ENCODE peak calls at places on chromosome 20, in seven cellular contexts. One of them, this sample, is unnamed.

GRCh38 chr20:57392130-57392445 is 892 bp downstream of the RBM38 start:
- DNase-seq in NB4: peak; percentile 64
- DNase-seq in occipital lobe: no peak
- DNase-seq in LoVo: no peak
- DNase-seq in cerebellar cortex: no peak
- DNase-seq in left cardiac atrium: no peak
- DNase-seq in DMS 273 treated with DMSO at 0.1 percent for 48 hours: no peak
- DNase-seq in this sample: no peak

GRCh38 chr20:44450279-44450937 is 25.3 kb upstream of the TTPAL start:
- DNase-seq in occipital lobe: no peak
- DNase-seq in NB4: no peak
- DNase-seq in LoVo: no peak
- DNase-seq in cerebellar cortex: no peak
- DNase-seq in left cardiac atrium: no peak
- DNase-seq in DMS 273 treated with DMSO at 0.1 percent for 48 hours: no peak
- DNase-seq in this sample: no peak

GRCh38 chr20:37567331-37567665 is 39.6 kb upstream of the BLCAP start:
- DNase-seq in LoVo: no peak
- DNase-seq in left cardiac atrium: no peak
- DNase-seq in NB4: no peak
- DNase-seq in cerebellar cortex: no peak
- DNase-seq in DMS 273 treated with DMSO at 0.1 percent for 48 hours: no peak
- DNase-seq in occipital lobe: no peak
- DNase-seq in this sample: no peak

GRCh38 chr20:58719258-58719657 is 26.7 kb downstream of the NPEPL1 start:
- DNase-seq in LoVo: no peak
- DNase-seq in left cardiac atrium: no peak
- DNase-seq in DMS 273 treated with DMSO at 0.1 percent for 48 hours: no peak
- DNase-seq in NB4: peak; percentile 0
- DNase-seq in occipital lobe: no peak
- DNase-seq in cerebellar cortex: no peak
- DNase-seq in this sample: no peak

GRCh38 chr20:33291830-33292355 is 8.9 kb downstream of the BPIFB1 start:
- DNase-seq in left cardiac atrium: no peak
- DNase-seq in occipital lobe: peak; percentile 5
- DNase-seq in DMS 273 treated with DMSO at 0.1 percent for 48 hours: no peak
- DNase-seq in LoVo: peak; percentile 34
- DNase-seq in cerebellar cortex: peak; percentile 40
- DNase-seq in NB4: peak; percentile 52
- DNase-seq in this sample: peak; percentile 36

GRCh38 chr20:24608926-24609667 is 139.7 kb downstream of the SYNDIG1 start:
- DNase-seq in DMS 273 treated with DMSO at 0.1 percent for 48 hours: no peak
- DNase-seq in occipital lobe: no peak
- DNase-seq in left cardiac atrium: no peak
- DNase-seq in NB4: no peak
- DNase-seq in cerebellar cortex: no peak
- DNase-seq in LoVo: no peak
- DNase-seq in this sample: no peak

GRCh38 chr20:50655325-50655880 is 35.9 kb downstream of the RIPOR3 start:
- DNase-seq in occipital lobe: no peak
- DNase-seq in DMS 273 treated with DMSO at 0.1 percent for 48 hours: no peak
- DNase-seq in LoVo: no peak
- DNase-seq in cerebellar cortex: no peak
- DNase-seq in NB4: peak; percentile 77
- DNase-seq in left cardiac atrium: peak; percentile 74
- DNase-seq in this sample: no peak

GRCh38 chr20:8375898-8376297 is 243.8 kb downstream of the PLCB1 start:
- DNase-seq in NB4: no peak
- DNase-seq in DMS 273 treated with DMSO at 0.1 percent for 48 hours: no peak
- DNase-seq in LoVo: no peak
- DNase-seq in left cardiac atrium: no peak
- DNase-seq in occipital lobe: no peak
- DNase-seq in cerebellar cortex: no peak
- DNase-seq in this sample: no peak

GRCh38 chr20:58150772-58151171 is 77.7 kb downstream of the ANKRD60 start:
- DNase-seq in DMS 273 treated with DMSO at 0.1 percent for 48 hours: no peak
- DNase-seq in LoVo: no peak
- DNase-seq in cerebellar cortex: no peak
- DNase-seq in occipital lobe: no peak
- DNase-seq in NB4: no peak
- DNase-seq in left cardiac atrium: no peak
- DNase-seq in this sample: no peak

GRCh38 chr20:10132391-10132790 is 86.2 kb upstream of the SNAP25 start:
- DNase-seq in LoVo: no peak
- DNase-seq in occipital lobe: no peak
- DNase-seq in left cardiac atrium: no peak
- DNase-seq in NB4: no peak
- DNase-seq in DMS 273 treated with DMSO at 0.1 percent for 48 hours: no peak
- DNase-seq in cerebellar cortex: peak; percentile 26
- DNase-seq in this sample: peak; percentile 23

GRCh38 chr20:47373206-47373722 is 16.8 kb upstream of the ZMYND8 start:
- DNase-seq in cerebellar cortex: no peak
- DNase-seq in occipital lobe: no peak
- DNase-seq in left cardiac atrium: no peak
- DNase-seq in NB4: no peak
- DNase-seq in DMS 273 treated with DMSO at 0.1 percent for 48 hours: no peak
- DNase-seq in LoVo: no peak
- DNase-seq in this sample: no peak

GRCh38 chr20:62987114-62987513 is 19.6 kb downstream of the BHLHE23 start:
- DNase-seq in left cardiac atrium: no peak
- DNase-seq in NB4: no peak
- DNase-seq in DMS 273 treated with DMSO at 0.1 percent for 48 hours: no peak
- DNase-seq in occipital lobe: no peak
- DNase-seq in cerebellar cortex: no peak
- DNase-seq in LoVo: no peak
- DNase-seq in this sample: no peak

GRCh38 chr20:25624500-25624939 is 706 bp upstream of the NANP start:
- DNase-seq in occipital lobe: no peak
- DNase-seq in DMS 273 treated with DMSO at 0.1 percent for 48 hours: no peak
- DNase-seq in NB4: no peak
- DNase-seq in left cardiac atrium: no peak
- DNase-seq in LoVo: no peak
- DNase-seq in cerebellar cortex: no peak
- DNase-seq in this sample: no peak

GRCh38 chr20:45969712-45970634 is 2.0 kb downstream of the ZNF335 start:
- DNase-seq in left cardiac atrium: no peak
- DNase-seq in occipital lobe: no peak
- DNase-seq in cerebellar cortex: peak; percentile 84
- DNase-seq in LoVo: peak; percentile 58
- DNase-seq in NB4: peak; percentile 85
- DNase-seq in DMS 273 treated with DMSO at 0.1 percent for 48 hours: peak; percentile 52
- DNase-seq in this sample: peak; percentile 55